ENCODE peak calls at places on chromosomes 2 and 18, in seven cellular contexts. W is Peyer's patch, F is A549, U is GM06990, E is HFF-Myc, J is heart right ventricle, L is colonic mucosa. X is an unnamed sample.

GRCh38 chr2:7845332-7845731 is 836.5 kb upstream of the ID2 start:
- DNase-seq in W (no peak), F (no peak), U (no peak), E (no peak), J (no peak), L (no peak), X (no peak)

GRCh38 chr2:241483305-241483704 is 25.1 kb downstream of the STK25 start:
- DNase-seq in W (no peak), F (no peak), U (no peak), E (no peak), J (no peak), L (no peak), X (no peak)

GRCh38 chr2:200428961-200429665 is 80.8 kb downstream of the KCTD18 start:
- DNase-seq in W (no peak), F (no peak), U (no peak), E (no peak), J (no peak), L (no peak), X (peak)

GRCh38 chr2:166784296-166784946 is 103.9 kb upstream of the XIRP2 start:
- DNase-seq in W (no peak), F (no peak), U (no peak), E (no peak), J (no peak), L (no peak), X (no peak)

GRCh38 chr2:161428240-161428587 is 12.1 kb downstream of the TBR1 start:
- DNase-seq in W (no peak), F (no peak), U (no peak), E (no peak), J (no peak), L (no peak), X (no peak)

GRCh38 chr18:67726882-67727281 is 210.4 kb upstream of the DSEL start:
- DNase-seq in W (no peak), F (no peak), U (no peak), E (no peak), J (no peak), L (no peak), X (no peak)

GRCh38 chr2:150485871-150486538 is 1.5 kb downstream of the RND3 start:
- DNase-seq in W (peak), F (peak), U (peak), E (no peak), J (peak), L (peak), X (no peak)

GRCh38 chr18:72324677-72325076 is 219.5 kb downstream of the CBLN2 start:
- DNase-seq in W (no peak), F (no peak), U (no peak), E (no peak), J (no peak), L (no peak), X (no peak)

GRCh38 chr2:221997100-221997499 is 301.7 kb downstream of the PAX3 start:
- DNase-seq in W (no peak), F (peak), U (no peak), E (peak), J (no peak), L (no peak), X (no peak)

DNA sequence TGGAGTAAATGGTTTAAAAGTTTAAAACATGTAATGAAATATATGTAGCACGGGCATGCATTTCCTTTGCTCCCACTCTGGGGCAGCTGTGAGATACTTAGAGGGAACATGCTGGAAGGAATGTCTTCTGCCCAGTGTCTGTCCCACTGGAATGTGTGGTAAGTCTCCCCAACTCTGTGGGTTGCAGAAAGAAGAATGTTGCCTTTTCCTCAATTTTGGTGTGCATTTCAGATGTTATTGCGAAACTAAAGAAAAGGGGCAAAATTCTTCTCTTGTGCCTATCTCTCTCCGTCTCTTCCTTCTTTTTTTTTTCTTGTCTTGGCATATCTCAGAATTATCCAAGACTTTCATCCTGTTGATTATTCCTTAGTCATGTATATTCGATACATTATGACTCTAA is 201.1 kb downstream of the SH3RF3 start:
- DNase-seq in W (no peak), F (no peak), U (no peak), E (no peak), J (no peak), L (no peak), X (no peak)
- TF ChIP-seq CTCF in W (no peak), F (no peak), U (no peak), E (no peak), J (no peak), L (no peak), X (no peak)

DNA sequence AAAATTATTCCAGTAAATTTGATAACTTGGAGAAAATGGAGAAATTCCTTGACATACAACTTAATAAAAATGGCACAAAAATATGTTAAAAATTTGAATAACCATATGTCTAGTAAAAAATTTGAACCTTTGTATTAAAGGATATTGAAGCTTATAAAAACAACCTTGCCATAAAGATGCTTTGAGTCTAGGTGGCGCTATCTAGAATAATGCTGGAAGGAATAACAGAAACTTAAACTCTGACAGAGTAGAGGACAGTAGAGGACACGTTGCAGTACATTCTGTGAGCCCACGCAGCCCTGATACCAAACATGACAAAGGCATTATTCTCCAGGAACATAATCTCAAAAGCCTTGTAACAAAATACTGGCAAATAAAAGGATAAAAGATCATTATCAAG is 44.7 kb upstream of the ALKAL2 start:
- DNase-seq in W (no peak), F (no peak), U (no peak), E (no peak), J (no peak), L (no peak), X (no peak)
- TF ChIP-seq CTCF in W (no peak), F (no peak), U (peak), E (no peak), J (no peak), L (no peak), X (no peak)

DNA sequence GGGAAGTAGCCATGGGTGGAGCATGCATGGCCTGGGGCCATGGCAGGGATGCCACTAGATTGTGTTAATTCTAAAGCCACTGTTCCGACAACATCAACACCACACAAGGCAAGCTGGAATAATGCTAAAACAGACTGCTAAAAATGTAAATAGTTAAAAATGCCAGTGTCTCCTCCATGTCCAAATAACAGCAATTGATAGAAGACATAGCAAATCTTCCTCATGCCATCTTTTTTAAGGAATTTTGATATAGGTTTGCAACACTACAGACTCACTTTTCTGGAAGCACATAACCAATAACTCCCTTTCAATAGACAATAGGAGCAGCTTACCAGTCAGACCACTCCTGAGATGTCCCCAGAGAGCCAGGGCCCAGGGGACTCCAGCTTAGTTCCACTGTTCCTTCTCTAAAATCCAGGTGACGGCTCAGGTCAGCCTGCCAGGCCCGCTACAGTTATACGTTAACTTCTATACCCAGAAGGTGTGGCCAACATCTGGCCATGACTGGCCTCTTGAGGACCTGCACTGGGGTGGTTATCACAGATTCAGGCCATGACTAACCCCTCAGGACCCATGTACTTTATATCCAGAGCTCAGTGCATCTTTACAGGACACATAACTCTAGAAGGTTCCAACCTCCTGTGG is 20.3 kb downstream of the TUBB6 start:
- DNase-seq in W (no peak), F (no peak), U (no peak), E (no peak), J (no peak), L (no peak), X (no peak)
- TF ChIP-seq CTCF in W (no peak), F (peak), U (no peak), E (no peak), J (no peak), L (peak), X (no peak)

DNA sequence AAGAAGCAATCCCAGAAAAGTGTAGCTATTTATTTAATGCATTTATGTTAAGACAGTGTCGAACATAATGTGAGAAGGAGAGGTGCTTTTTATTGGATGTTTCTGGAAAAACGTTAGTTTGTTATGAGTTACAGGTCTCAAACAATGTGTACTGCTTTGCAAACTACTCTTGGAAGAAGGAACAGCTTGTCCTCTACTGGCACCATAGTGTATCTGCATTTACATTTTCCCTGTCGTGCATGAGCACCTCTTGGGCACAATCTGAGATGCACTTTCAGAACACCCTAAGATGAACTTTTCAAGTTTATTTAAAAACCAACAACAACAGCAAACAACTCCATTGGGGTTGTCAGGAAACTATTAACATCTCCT is 22.8 kb downstream of the CCNYL1 start:
- DNase-seq in W (no peak), F (no peak), U (no peak), E (no peak), J (no peak), L (no peak), X (no peak)
- TF ChIP-seq CTCF in W (peak), F (peak), U (peak), E (peak), J (peak), L (peak), X (no peak)

DNA sequence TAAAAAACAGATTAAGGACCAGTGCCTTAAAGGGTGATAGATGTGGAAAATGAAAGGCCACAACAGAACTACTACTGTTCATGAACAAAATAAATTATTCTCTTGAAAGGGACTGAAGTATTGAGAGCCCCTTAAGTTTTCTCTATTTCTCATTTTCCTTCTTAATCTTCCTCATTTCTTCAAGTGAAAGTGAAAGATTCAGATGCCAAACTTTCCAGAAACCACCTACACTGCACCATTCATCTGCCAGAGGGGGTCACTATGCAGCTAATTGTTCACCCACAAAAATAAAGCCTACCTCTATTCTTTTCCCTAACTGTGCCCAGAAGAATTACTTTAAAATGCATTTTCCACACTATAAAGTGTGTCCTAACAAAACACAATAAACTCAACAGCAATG is 140.1 kb downstream of the NR4A2 start:
- DNase-seq in W (no peak), F (no peak), U (peak), E (no peak), J (no peak), L (no peak), X (no peak)
- TF ChIP-seq CTCF in W (no peak), F (peak), U (peak), E (no peak), J (peak), L (no peak), X (no peak)

DNA sequence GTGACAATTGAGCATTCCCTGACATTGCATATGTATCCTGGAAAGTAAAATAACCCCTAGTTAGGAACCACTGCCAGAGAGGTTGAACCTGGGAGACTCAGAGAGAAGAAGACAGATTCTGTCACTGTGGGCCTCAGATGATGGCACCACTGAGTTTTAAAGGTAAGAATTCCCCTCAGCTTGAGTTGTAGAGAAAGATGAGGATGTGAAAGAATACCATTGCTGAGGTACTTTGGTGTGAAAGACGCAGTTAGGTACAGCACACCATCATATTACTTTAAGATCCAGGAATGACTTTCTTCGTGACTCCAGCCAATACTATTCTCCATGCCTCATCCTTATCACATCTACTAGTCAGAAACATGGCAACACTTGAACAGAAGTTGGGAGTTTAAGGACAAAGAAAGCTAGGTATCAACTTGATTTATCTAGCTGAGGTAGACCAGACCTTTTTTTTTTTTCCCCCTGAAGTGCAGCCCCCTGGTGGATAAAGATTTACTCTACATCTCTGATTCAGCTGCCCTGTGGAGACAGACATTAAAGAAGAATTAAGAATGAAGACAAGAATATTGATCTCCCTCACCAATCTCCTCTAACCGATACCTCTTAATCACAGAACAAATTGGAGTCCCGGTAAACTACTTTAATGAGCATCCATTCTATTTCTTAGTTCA is 630.5 kb upstream of the FANCL start:
- DNase-seq in W (no peak), F (no peak), U (peak), E (no peak), J (no peak), L (no peak), X (no peak)
- TF ChIP-seq CTCF in W (no peak), F (no peak), U (peak), E (peak), J (no peak), L (no peak), X (no peak)

DNA sequence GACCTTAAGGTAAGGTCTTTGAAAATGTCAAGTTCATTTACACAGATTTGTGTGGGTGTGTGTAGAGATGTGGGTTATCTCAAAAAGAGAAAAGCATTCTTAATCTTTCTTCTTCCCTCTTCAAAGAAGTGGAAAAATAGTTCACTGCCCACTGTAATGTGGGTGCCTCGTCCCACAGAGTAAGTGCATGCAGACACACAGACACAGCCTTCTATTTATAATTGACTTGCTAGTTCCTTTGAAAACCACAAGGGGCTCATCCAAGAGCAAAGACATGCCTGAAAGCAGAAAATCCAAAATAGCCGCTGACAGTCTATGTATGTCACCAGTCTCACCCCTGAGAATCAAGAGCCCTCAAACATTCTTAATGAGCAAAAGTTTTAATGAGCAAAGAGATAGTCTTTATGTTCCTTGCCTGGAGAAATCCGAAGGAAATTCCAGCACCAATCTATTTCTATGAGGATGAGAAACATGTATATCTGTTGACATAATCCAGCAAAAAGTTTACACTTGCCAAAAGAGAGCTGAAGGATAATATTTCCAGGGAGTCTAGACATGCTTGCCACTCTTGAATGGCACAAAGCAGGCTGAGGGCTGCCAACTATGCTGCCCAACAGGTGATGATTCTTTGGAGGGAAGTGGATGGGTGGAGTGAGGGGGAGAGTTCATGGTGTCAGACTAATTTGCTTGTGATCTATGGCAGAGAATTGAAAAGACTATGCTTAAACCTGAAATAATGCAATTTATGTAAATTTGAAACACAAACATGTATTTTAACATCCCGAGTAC is 93.9 kb downstream of the ACVR1 start:
- DNase-seq in W (no peak), F (no peak), U (no peak), E (no peak), J (no peak), L (no peak), X (no peak)
- TF ChIP-seq CTCF in W (peak), F (no peak), U (no peak), E (peak), J (peak), L (no peak), X (no peak)

X was measured in GM20000.